ENCODE peak calls at places on chromosomes 11 and 22, in seven cellular contexts. Z, I, R, K, M, H and N are unnamed samples.
A peak's percentile ranks its signal among the peaks of the same experiment; 100 is the strongest.

GRCh38 chr11:112364962-112365481 is 104.4 kb upstream of the PLET1 start:
- DNase-seq in Z (no peak), I (no peak), R (peak; percentile 59), K (peak; percentile 97), M (peak; percentile 4), H (no peak), N (no peak)

GRCh38 chr11:7892059-7892699 is 38.9 kb downstream of the OR10A6 start:
- DNase-seq in Z (no peak), I (no peak), R (peak; percentile 54), K (peak; percentile 86), M (no peak), H (no peak), N (peak; percentile 17)

GRCh38 chr11:118935381-118935780 is 9.7 kb upstream of the BCL9L start:
- DNase-seq in Z (no peak), I (no peak), R (no peak), K (no peak), M (no peak), H (no peak), N (no peak)

GRCh38 chr11:35943761-35944502 is at the start of gene LDLRAD3:
- DNase-seq in Z (no peak), I (peak; percentile 9), R (peak; percentile 74), K (peak; percentile 78), M (peak; percentile 39), H (peak; percentile 86), N (peak; percentile 87)

GRCh38 chr11:282171-282570 is 4.0 kb downstream of the NLRP6 start:
- DNase-seq in Z (no peak), I (no peak), R (no peak), K (no peak), M (no peak), H (no peak), N (no peak)

GRCh38 chr22:19037282-19038163 is 84.7 kb downstream of the DGCR2 start:
- DNase-seq in Z (no peak), I (no peak), R (no peak), K (no peak), M (no peak), H (peak; percentile 34), N (no peak)

GRCh38 chr11:95680169-95680929 is 109.2 kb downstream of the FAM76B start:
- DNase-seq in Z (no peak), I (no peak), R (peak; percentile 16), K (peak; percentile 53), M (no peak), H (no peak), N (no peak)

GRCh38 chr11:113974741-113975470 is at the start of gene HTR3A:
- DNase-seq in Z (no peak), I (no peak), R (no peak), K (peak; percentile 26), M (no peak), H (peak; percentile 51), N (no peak)

GRCh38 chr11:45411221-45411946 is 125.2 kb upstream of the SYT13 start:
- DNase-seq in Z (no peak), I (no peak), R (no peak), K (peak; percentile 49), M (no peak), H (no peak), N (no peak)

GRCh38 chr22:49925525-49926128 is 7.2 kb downstream of the CRELD2 start:
- DNase-seq in Z (peak; percentile 75), I (peak; percentile 40), R (no peak), K (no peak), M (no peak), H (no peak), N (peak; percentile 82)